ENCODE peak calls at places on chromosomes 5 and 9, in nine cellular contexts. Y is brain microvascular endothelial cell, U is upper lobe of right lung, V is colonic mucosa, D is kidney, R is Peyer's patch, G is thoracic aorta, M is BJ, A is sigmoid colon. K is an unnamed sample.

GRCh38 chr5:151699071-151699901 is 12.6 kb upstream of the SPARC start:
- DNase-seq in Y (peak), U (no peak), V (peak), D (peak), R (no peak), G (no peak), M (peak), A (peak), K (peak)

GRCh38 chr5:62029303-62029702 is 276.7 kb upstream of the KIF2A start:
- DNase-seq in Y (peak), U (no peak), V (no peak), D (no peak), R (no peak), G (no peak), M (no peak), A (no peak), K (no peak)

GRCh38 chr9:124593080-124594058 is 86.2 kb upstream of the NR5A1 start:
- DNase-seq in Y (no peak), U (no peak), V (no peak), D (no peak), R (no peak), G (no peak), M (no peak), A (no peak), K (peak)

GRCh38 chr5:150122536-150123481 is 32.8 kb downstream of the PDGFRB start:
- DNase-seq in Y (no peak), U (peak), V (no peak), D (peak), R (no peak), G (no peak), M (no peak), A (no peak), K (no peak)

GRCh38 chr5:167723254-167723871 is 568.1 kb upstream of the WWC1 start:
- DNase-seq in Y (peak), U (peak), V (peak), D (peak), R (peak), G (peak), M (no peak), A (peak), K (peak)

GRCh38 chr9:91810286-91810905 is 139.6 kb downstream of the ROR2 start:
- DNase-seq in Y (no peak), U (no peak), V (no peak), D (no peak), R (no peak), G (no peak), M (no peak), A (peak), K (no peak)

GRCh38 chr9:108473209-108474112 is 382.3 kb downstream of the ACTL7B start:
- DNase-seq in Y (peak), U (no peak), V (peak), D (no peak), R (no peak), G (no peak), M (no peak), A (no peak), K (no peak)

GRCh38 chr9:116899337-116900006 is 212.4 kb downstream of the TRIM32 start:
- DNase-seq in Y (no peak), U (no peak), V (no peak), D (no peak), R (no peak), G (no peak), M (peak), A (no peak), K (peak)

GRCh38 chr9:87615547-87616148 is 110.3 kb upstream of the CTSL start:
- DNase-seq in Y (no peak), U (no peak), V (no peak), D (no peak), R (no peak), G (no peak), M (no peak), A (no peak), K (no peak)

GRCh38 chr9:113603773-113604172 is 140.2 kb downstream of the RGS3 start:
- DNase-seq in Y (no peak), U (no peak), V (no peak), D (no peak), R (no peak), G (no peak), M (no peak), A (no peak), K (no peak)

GRCh38 chr5:137666109-137666850 is 69.6 kb downstream of the KLHL3 start:
- DNase-seq in Y (peak), U (no peak), V (no peak), D (no peak), R (no peak), G (no peak), M (peak), A (no peak), K (no peak)

GRCh38 chr5:72366324-72366976 is 46.3 kb downstream of the PTCD2 start:
- DNase-seq in Y (peak), U (no peak), V (peak), D (no peak), R (peak), G (peak), M (no peak), A (peak), K (peak)

GRCh38 chr5:4901305-4901751 is 238.8 kb upstream of the ADAMTS16 start:
- DNase-seq in Y (no peak), U (no peak), V (no peak), D (no peak), R (no peak), G (no peak), M (no peak), A (no peak), K (no peak)

GRCh38 chr5:142403583-142403982 is 78.8 kb upstream of the SPRY4 start:
- DNase-seq in Y (no peak), U (no peak), V (no peak), D (no peak), R (no peak), G (no peak), M (no peak), A (no peak), K (no peak)

GRCh38 chr5:141872496-141873356 is 5.5 kb downstream of the PCDH1 start:
- DNase-seq in Y (no peak), U (peak), V (peak), D (no peak), R (no peak), G (no peak), M (no peak), A (no peak), K (no peak)

GRCh38 chr9:134521817-134522501 is 119.6 kb upstream of the COL5A1 start:
- DNase-seq in Y (no peak), U (peak), V (no peak), D (peak), R (no peak), G (no peak), M (no peak), A (no peak), K (no peak)

GRCh38 chr9:125807065-125807464 is 59.9 kb downstream of the PBX3 start:
- DNase-seq in Y (peak), U (no peak), V (no peak), D (no peak), R (no peak), G (no peak), M (peak), A (no peak), K (no peak)

GRCh38 chr5:56608216-56608925 is 207.0 kb upstream of the MAP3K1 start:
- DNase-seq in Y (no peak), U (no peak), V (no peak), D (peak), R (no peak), G (no peak), M (no peak), A (no peak), K (no peak)

GRCh38 chr5:65483474-65484346 is 2.0 kb upstream of the ADAMTS6 start:
- DNase-seq in Y (peak), U (no peak), V (no peak), D (no peak), R (no peak), G (no peak), M (no peak), A (no peak), K (no peak)

GRCh38 chr5:5141625-5142527 is 1.7 kb downstream of the ADAMTS16 start:
- DNase-seq in Y (peak), U (no peak), V (peak), D (no peak), R (peak), G (no peak), M (no peak), A (peak), K (peak)

GRCh38 chr9:97740848-97741821 is 44.0 kb upstream of the XPA start:
- DNase-seq in Y (peak), U (peak), V (peak), D (peak), R (peak), G (peak), M (peak), A (peak), K (no peak)

GRCh38 chr5:113162770-113163169 is 186.2 kb downstream of the DCP2 start:
- DNase-seq in Y (no peak), U (no peak), V (no peak), D (no peak), R (no peak), G (no peak), M (no peak), A (no peak), K (no peak)

GRCh38 chr5:2896371-2897275 is 145.1 kb upstream of the IRX2 start:
- DNase-seq in Y (no peak), U (peak), V (no peak), D (no peak), R (no peak), G (no peak), M (no peak), A (no peak), K (no peak)

GRCh38 chr5:98050583-98050982 is 722.9 kb upstream of the RGMB start:
- DNase-seq in Y (peak), U (no peak), V (no peak), D (no peak), R (no peak), G (no peak), M (no peak), A (no peak), K (no peak)

GRCh38 chr5:35908814-35909213 is 29.6 kb downstream of the CAPSL start:
- DNase-seq in Y (no peak), U (no peak), V (no peak), D (no peak), R (no peak), G (no peak), M (no peak), A (no peak), K (no peak)

GRCh38 chr9:69044226-69045219 is 9.0 kb downstream of the FXN start:
- DNase-seq in Y (peak), U (no peak), V (no peak), D (no peak), R (no peak), G (no peak), M (no peak), A (no peak), K (peak)

GRCh38 chr5:132070460-132071337 is 2.9 kb upstream of the CSF2 start:
- DNase-seq in Y (peak), U (no peak), V (no peak), D (peak), R (no peak), G (no peak), M (no peak), A (no peak), K (no peak)

GRCh38 chr9:36842560-36843530 is 191.2 kb downstream of the PAX5 start:
- DNase-seq in Y (no peak), U (no peak), V (no peak), D (peak), R (no peak), G (no peak), M (no peak), A (no peak), K (no peak)

DNA sequence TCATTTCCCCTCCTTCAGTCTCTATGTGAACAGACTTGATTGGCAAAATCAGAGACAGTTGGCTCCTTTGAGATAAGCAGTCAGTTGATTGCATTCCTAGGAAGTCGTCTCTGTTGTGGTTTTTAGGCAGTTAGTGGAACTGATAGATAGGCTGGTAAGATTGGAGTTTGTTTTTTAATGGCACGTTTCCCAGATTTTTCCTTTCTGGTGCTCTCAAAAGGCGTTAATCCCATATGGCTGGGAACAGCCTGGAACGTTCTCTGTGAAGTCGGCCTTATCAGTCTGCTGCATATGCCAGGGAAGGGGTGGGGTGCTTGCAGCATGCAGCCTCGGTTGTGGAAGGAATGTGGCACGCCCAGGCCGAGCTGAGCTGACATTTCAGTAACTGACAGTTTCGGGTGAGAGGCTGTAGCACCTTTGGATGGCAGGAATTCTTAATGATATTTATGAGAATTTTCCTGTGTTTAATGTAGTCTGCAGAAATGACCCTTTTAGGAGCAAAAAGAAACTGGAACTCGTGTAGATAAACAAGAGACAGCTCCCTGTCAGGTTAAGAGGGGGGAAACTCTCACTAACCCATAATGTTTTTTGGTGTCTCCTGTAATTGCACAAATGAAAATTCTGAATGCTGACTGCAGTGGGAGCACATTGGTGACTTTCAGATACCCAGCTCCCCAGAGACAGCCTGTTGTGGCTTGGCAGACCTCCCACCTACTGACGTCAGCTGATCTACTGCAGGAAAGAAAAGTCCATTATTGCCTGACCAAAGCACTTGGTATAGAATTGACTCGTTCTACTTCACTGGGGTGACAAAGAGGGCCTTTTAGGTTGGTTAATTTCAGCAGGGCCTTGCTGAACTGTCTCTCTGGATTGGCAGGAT is 6.3 kb downstream of the SPTAN1 start:
- DNase-seq in Y (peak), U (peak), V (peak), D (peak), R (peak), G (peak), M (peak), A (peak), K (peak)
- H3K4me3 ChIP-seq in Y (peak), U (peak), V (no peak), D (peak), R (no peak), G (peak), M (peak), A (peak), K (no peak)

DNA sequence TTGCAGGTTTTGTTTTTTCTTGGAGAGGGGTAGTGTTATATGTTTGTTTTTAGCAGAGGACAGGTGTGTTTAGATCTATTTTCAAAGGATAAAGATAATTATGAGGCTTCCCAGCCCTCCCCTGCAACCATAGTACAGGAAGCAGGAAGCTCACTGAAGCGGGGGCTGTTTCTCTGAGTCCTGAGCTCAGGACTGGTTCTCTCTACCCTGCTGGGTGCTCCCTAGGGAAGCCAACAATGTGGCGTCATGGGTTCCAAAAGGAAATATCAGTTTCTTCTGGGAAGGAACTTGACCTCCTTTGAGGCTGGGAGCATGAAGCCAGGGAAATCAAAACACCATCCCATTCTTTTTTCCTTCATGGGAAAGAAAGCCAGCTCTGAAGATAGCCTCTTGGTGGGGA is 62.2 kb downstream of the RAD23B start:
- DNase-seq in Y (peak), U (no peak), V (no peak), D (no peak), R (no peak), G (no peak), M (no peak), A (no peak), K (no peak)
- TF ChIP-seq CTCF in Y (no peak), U (no peak), V (no peak), D (no peak), R (no peak), G (no peak), M (no peak), A (no peak), K (no peak)

DNA sequence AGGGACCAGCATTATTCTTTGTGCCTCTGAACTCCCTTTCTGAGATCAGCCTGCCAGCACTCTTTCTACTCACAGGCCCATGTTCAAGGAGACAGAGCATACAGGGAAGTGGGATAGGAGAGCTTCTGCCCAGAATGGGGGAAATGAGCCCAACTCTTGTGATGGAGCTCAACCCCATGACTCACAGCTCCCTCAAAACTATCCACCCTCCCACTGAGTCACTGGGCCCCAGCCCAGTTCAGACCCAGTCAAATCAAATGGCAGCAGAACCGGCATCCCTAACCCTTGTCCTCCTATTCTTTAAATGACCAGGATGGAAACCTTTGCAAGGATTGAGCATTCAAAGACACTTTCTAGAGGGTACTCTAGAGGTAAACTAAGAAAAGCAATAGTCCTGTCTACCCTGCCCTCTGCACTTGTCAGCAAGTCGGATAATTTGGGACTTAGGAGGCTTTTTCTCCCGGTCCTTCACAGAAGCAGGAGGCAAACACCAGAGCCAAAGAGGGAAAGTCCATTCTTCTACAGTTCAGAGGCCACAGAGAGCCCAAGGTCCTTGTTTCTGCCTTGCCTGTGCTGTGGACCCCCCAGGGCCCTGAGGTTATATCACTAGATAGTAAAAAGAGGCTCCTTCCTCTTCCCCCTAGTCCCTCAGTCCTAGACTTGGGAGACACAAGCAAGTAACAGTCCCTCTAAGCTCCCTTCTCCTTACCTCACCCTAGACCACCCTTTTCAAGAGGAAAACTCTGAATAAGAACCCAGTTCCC is 3.2 kb downstream of the ATOSB start:
- DNase-seq in Y (peak), U (no peak), V (no peak), D (no peak), R (no peak), G (peak), M (no peak), A (no peak), K (no peak)
- H3K4me3 ChIP-seq in Y (peak), U (peak), V (no peak), D (peak), R (no peak), G (peak), M (peak), A (no peak), K (no peak)

DNA sequence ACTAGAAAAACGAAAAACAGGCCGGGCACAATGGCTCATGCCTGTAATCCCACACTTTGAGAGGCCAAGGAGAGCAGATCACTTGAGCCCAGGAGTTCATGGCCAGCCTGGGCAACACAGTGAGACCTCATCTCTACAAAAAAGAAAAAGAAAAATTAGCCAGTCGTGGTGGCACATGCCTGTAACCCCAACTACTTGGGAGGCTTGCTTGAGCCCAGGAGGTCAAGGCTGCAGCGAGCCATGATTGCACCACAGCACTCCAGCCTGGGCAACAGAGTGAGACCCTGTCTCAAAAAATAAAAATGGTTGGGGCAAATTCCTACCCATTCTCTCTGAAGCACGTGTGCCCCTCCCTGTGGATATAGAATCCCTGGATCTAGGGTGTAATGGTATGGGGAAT is 8.4 kb upstream of the CFAP157 start:
- DNase-seq in Y (no peak), U (no peak), V (no peak), D (no peak), R (no peak), G (no peak), M (no peak), A (no peak), K (no peak)
- TF ChIP-seq CTCF in Y (no peak), U (no peak), V (no peak), D (no peak), R (no peak), G (no peak), M (no peak), A (no peak), K (no peak)

DNA sequence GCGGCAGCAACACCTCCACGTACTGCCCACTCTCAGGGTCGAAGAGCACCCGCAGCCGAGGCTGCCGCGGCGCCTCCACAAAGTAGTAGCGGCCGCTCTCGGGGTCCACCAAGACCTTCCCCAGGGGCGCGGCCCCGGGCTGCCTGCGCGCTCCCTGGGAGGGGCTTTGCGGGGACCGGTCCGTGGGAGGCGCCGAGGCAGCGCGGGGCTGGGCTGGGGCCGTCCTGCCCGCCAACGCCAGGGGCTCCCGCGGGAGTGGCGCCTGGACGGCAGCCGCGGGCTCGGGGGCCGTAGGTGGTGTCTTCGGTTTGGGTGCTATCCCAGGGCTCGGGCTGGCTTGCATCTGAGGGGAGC is 2.6 kb upstream of the MZB1 start:
- DNase-seq in Y (no peak), U (no peak), V (no peak), D (no peak), R (no peak), G (no peak), M (no peak), A (no peak), K (no peak)
- H3K4me3 ChIP-seq in Y (peak), U (peak), V (peak), D (no peak), R (peak), G (peak), M (no peak), A (peak), K (peak)

DNA sequence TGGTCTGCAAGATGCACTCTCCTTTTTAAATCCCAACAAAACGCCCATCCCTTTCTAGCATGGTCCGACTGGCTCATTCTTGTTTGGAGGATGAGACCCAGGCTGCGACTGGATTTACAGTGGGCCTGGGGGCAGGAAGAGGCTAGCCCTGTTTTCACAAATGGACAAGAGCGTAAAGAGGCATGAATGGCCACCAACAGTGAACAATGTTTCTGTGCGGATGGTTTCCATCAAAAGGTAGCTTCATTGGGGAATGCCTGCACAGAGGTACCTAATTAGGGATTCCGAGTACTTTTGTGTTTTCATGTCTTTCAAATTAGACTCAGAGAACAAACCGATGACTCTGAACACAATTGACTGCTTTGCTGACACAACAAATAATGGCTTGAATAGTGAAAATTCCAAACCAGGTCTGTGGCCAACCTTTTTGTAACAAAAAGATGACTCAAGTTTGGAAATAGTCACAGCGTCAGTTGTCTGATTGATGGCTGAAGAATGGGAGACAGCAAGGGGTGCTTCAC is 208.3 kb upstream of the S1PR3 start:
- DNase-seq in Y (no peak), U (no peak), V (no peak), D (no peak), R (no peak), G (no peak), M (no peak), A (no peak), K (no peak)
- TF ChIP-seq CTCF in Y (no peak), U (no peak), V (no peak), D (no peak), R (no peak), G (no peak), M (no peak), A (no peak), K (no peak)

K was measured in HFF-Myc.